ENCODE peak calls at places on chromosomes 13 and 19, in four cellular contexts. B is H9, Z is neuronal stem cell, P is IMR-90. M is an unnamed sample.

GRCh38 chr19:58558066-58558622 is at the start of gene UBE2M:
- DNase-seq in Z (no peak), B (peak), P (no peak), M (peak)

GRCh38 chr19:45258862-45259261 is 7.8 kb downstream of the MARK4 start:
- DNase-seq in P (no peak), Z (no peak), B (no peak), M (no peak)

GRCh38 chr19:661427-662196 is 1.4 kb downstream of the RNF126 start:
- DNase-seq in B (no peak), P (no peak), Z (no peak), M (no peak)

GRCh38 chr19:57171551-57172081 is 4.3 kb upstream of the DUXA start:
- DNase-seq in P (peak), B (peak), Z (peak), M (peak)

GRCh38 chr19:45947926-45948325 is 25.7 kb downstream of the NOVA2 start:
- DNase-seq in P (peak), B (no peak), Z (no peak), M (no peak)

GRCh38 chr13:52848455-52849190 is at the start of gene PCDH8:
- DNase-seq in B (peak), P (no peak), Z (peak), M (peak)

GRCh38 chr13:75760182-75760981 is 124.3 kb downstream of the LMO7 start:
- DNase-seq in Z (no peak), P (peak), B (no peak), M (no peak)

GRCh38 chr19:55638864-55639359 is 1.9 kb upstream of the ZNF580 start:
- DNase-seq in P (peak), B (peak), Z (no peak), M (peak)

GRCh38 chr19:31146546-31147183 is 202.6 kb downstream of the TSHZ3 start:
- DNase-seq in P (no peak), B (no peak), Z (no peak), M (no peak)

GRCh38 chr13:76512676-76513277 is 373.4 kb downstream of the KCTD12 start:
- DNase-seq in B (no peak), Z (no peak), P (peak), M (no peak)

GRCh38 chr13:99074693-99075092 is 96.8 kb upstream of the DOCK9 start:
- DNase-seq in P (no peak), Z (no peak), B (no peak), M (no peak)

GRCh38 chr13:34750078-34750703 is 191.9 kb upstream of the NBEA start:
- DNase-seq in P (no peak), B (peak), Z (peak), M (peak)

GRCh38 chr13:109389892-109390345 is 396.5 kb downstream of the IRS2 start:
- DNase-seq in P (peak), Z (no peak), B (no peak), M (no peak)

GRCh38 chr19:46970815-46971214 is 48.8 kb upstream of the NPAS1 start:
- DNase-seq in Z (no peak), P (peak), B (no peak), M (no peak)

GRCh38 chr13:75196112-75196855 is 285.7 kb downstream of the TBC1D4 start:
- DNase-seq in B (no peak), Z (no peak), P (peak), M (no peak)

GRCh38 chr13:39483326-39483725 is 119.7 kb downstream of the LHFPL6 start:
- DNase-seq in B (no peak), Z (no peak), P (peak), M (no peak)

GRCh38 chr19:54481326-54481930 is 8.3 kb upstream of the CDC42EP5 start:
- DNase-seq in B (peak), Z (peak), P (peak), M (peak)

GRCh38 chr13:99484405-99484981 is 16.8 kb upstream of the TM9SF2 start:
- DNase-seq in P (peak), B (no peak), Z (no peak), M (no peak)

GRCh38 chr13:50894042-50894441 is 15.5 kb upstream of the RNASEH2B start:
- DNase-seq in Z (no peak), P (no peak), B (no peak), M (no peak)

GRCh38 chr19:2064788-2065524 is 13.9 kb upstream of the MKNK2 start:
- DNase-seq in Z (no peak), B (no peak), P (no peak), M (no peak)

GRCh38 chr19:35404879-35405622 is 34.2 kb downstream of the GPR42 start:
- DNase-seq in P (peak), B (no peak), Z (peak), M (peak)

GRCh38 chr13:75514080-75515040 is 23.3 kb downstream of the COMMD6 start:
- DNase-seq in P (peak), Z (no peak), B (no peak), M (no peak)

GRCh38 chr13:99386495-99386894 is 79.3 kb upstream of the GPR183 start:
- DNase-seq in P (no peak), Z (no peak), B (peak), M (peak)

GRCh38 chr13:26075498-26075897 is 23.7 kb upstream of the SHISA2 start:
- DNase-seq in P (no peak), B (no peak), Z (no peak), M (peak)

GRCh38 chr19:58572818-58573657 is at the start of gene MZF1:
- DNase-seq in P (peak), Z (peak), B (peak), M (peak)

GRCh38 chr13:75432045-75432444 is 49.9 kb downstream of the TBC1D4 start:
- DNase-seq in Z (no peak), P (peak), B (no peak), M (peak)

GRCh38 chr19:8511573-8512101 is 2.3 kb downstream of the ZNF414 start:
- DNase-seq in Z (no peak), B (no peak), P (no peak), M (peak)

GRCh38 chr13:65656740-65657329 is 1573.3 kb downstream of the PCDH9 start:
- DNase-seq in B (no peak), Z (no peak), P (peak), M (no peak)

GRCh38 chr13:48144413-48145035 is 49.6 kb upstream of the MED4 start:
- DNase-seq in B (no peak), Z (no peak), P (peak), M (no peak)

GRCh38 chr19:13171146-13171545 is 20.9 kb downstream of the IER2 start:
- DNase-seq in B (no peak), Z (no peak), P (no peak), M (no peak)

GRCh38 chr19:1848399-1849131 is at the start of gene REXO1:
- DNase-seq in P (peak), Z (peak), B (peak), M (peak)

GRCh38 chr19:54218259-54218658 is 4.5 kb downstream of the LILRB3 start:
- DNase-seq in Z (no peak), P (no peak), B (no peak), M (no peak)

GRCh38 chr13:67223024-67223423 is 7.1 kb downstream of the PCDH9 start:
- DNase-seq in Z (no peak), P (peak), B (no peak), M (no peak)

GRCh38 chr19:47511681-47512080 is 3.2 kb downstream of the NAPA start:
- DNase-seq in B (no peak), Z (no peak), P (peak), M (no peak)

GRCh38 chr13:28805193-28805819 is 14.8 kb upstream of the MTUS2 start:
- DNase-seq in Z (no peak), P (no peak), B (peak), M (peak)

GRCh38 chr19:43675269-43675879 is 5.4 kb upstream of the PLAUR start:
- DNase-seq in B (no peak), P (peak), Z (no peak), M (no peak)

GRCh38 chr13:99378985-99379734 is 72.0 kb upstream of the GPR183 start:
- DNase-seq in Z (no peak), P (peak), B (peak), M (peak)

GRCh38 chr13:114068723-114069322 is 63.6 kb downstream of the RASA3 start:
- DNase-seq in P (peak), B (no peak), Z (no peak), M (peak)
- H2BK15ac ChIP-seq in P (peak), B (no peak), Z (no peak), M (no peak)

DNA sequence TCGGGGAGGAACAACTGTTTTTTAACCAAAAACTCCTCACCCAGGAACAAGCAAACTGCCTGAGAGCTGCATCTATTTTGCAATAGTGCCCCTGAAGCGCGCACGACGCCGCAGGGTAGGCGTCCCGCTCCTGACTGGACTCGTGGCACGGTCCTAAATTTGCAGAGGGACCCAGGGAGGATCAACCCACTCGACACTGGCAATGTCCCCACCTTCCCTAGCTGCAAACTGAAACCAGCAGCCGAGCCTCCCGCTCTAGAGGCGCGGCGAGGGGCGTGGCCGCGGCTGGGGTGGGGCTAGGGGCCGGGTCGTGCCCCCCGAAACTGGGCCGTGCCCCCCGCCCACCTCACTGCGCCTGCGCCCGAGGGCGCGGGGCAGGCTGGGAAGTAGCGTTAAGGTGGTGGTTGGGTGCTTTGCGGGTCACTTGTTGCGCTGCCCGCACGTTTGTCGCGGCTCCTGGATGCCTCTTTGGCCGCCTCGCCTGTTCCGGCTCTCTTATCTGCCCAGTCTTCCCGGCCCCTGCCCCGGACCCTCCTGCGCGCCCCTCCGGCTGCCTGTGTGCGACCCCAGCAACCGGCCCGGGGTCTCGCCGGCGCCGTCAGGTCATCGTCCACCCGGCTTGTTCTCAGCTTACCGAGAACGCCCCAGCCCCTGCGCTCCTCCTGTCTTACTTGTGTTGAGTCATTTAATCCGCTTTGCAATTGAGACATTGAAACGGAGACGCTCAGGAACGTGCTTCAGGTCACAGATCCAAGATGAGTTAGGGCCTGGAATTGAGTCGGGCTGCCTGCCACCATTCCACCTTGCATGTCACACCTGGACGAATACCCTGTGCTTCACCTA is 37.9 kb upstream of the LSM14A start:
- DNase-seq in P (peak), Z (peak), B (peak), M (peak)
- H2BK15ac ChIP-seq in P (no peak), Z (no peak), B (no peak), M (no peak)

GRCh38 chr13:27170221-27170520 is 1.4 kb downstream of the USP12 start:
- DNase-seq in B (no peak), Z (no peak), P (peak), M (no peak)

GRCh38 chr13:27171244-27171829 is at the start of gene USP12:
- DNase-seq in Z (no peak), B (peak), P (peak), M (peak)

GRCh38 chr13:27168870-27169525 is 2.6 kb downstream of the USP12 start:
- DNase-seq in B (no peak), P (peak), Z (no peak), M (no peak)

GRCh38 chr13:27171830-27172494 is 351 bp upstream of the USP12 start:
- DNase-seq in P (peak), Z (peak), B (peak), M (peak)

DNA sequence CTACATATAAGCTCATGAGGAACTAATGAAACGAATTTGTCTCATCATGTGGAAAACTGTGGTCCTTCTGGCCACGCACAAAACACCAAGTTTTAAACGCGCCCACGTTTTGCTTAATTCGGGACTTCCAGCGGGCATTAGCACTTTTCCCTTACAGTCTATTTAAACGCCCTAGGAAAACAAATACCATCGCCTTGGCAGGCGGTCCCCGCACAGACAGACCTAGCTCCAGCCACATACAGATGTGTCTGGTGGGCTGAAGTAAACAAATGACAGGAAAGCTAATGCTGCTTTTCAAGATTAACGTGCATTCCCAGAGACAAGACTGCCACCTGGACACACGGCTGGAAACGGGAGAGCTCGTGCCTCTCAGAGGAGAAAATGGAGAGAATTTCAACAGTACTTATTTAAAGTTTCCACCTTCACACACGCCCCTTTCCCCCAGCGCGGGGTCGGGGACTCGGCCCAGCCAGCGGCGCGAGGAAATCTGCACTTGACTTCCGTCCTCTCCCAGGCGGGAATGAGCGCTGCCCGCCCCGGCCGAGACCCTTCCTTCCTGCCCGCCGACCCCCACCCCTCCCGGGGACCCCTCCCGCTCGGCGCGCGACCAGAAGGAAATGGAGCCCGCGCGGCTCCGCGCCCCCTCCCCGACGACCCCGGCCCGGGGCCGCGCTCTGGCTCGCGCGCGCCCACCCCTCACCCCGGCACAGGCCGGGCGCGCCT is 929 bp downstream of the USP12 start:
- DNase-seq in Z (peak), B (peak), P (no peak), M (peak)
- H2BK15ac ChIP-seq in Z (no peak), B (no peak), P (no peak), M (no peak)

GRCh38 chr19:42075616-42076374 is at the start of gene ZNF574:
- DNase-seq in P (peak), B (peak), Z (peak), M (peak)
- H2BK15ac ChIP-seq in P (no peak), B (peak), Z (no peak), M (no peak)

GRCh38 chr13:38303816-38304215 is 45.8 kb upstream of the UFM1 start:
- DNase-seq in Z (no peak), B (no peak), P (no peak), M (no peak)
- H2BK15ac ChIP-seq in Z (no peak), B (no peak), P (no peak), M (no peak)